ENCODE peak calls at places on chromosomes 4 and X, in four cellular contexts. S, O, T and D are unnamed samples.

GRCh38 chr4:184649971-184650855 is 675 bp downstream of the PRIMPOL start:
- DNase-seq in O (peak; percentile 65), T (no peak), S (peak; percentile 60), D (no peak)

GRCh38 chrX:125651426-125651825 is 331.8 kb downstream of the TEX13C start:
- DNase-seq in T (no peak), S (peak; percentile 69), O (no peak), D (no peak)

GRCh38 chrX:20060961-20061868 is 55.5 kb downstream of the MAP7D2 start:
- DNase-seq in O (no peak), S (no peak), T (no peak), D (no peak)

GRCh38 chrX:16712116-16712824 is at the start of gene CTPS2:
- DNase-seq in T (peak; percentile 64), S (peak; percentile 63), O (peak; percentile 48), D (peak; percentile 73)

GRCh38 chr4:93828332-93828829 is at the start of gene ATOH1:
- DNase-seq in O (no peak), T (no peak), S (peak; percentile 73), D (peak; percentile 96)

GRCh38 chr4:95095352-95095974 is 337.7 kb downstream of the BMPR1B start:
- DNase-seq in S (peak; percentile 32), T (no peak), O (peak; percentile 59), D (no peak)

GRCh38 chr4:84632092-84632491 is 49.2 kb downstream of the CDS1 start:
- DNase-seq in O (peak; percentile 85), S (no peak), T (no peak), D (no peak)

GRCh38 chrX:38514014-38514854 is 47.1 kb upstream of the TSPAN7 start:
- DNase-seq in O (no peak), T (no peak), S (no peak), D (no peak)

GRCh38 chr4:185256444-185256843 is 47.0 kb downstream of the SNX25 start:
- DNase-seq in S (peak; percentile 71), T (no peak), O (peak; percentile 77), D (no peak)

GRCh38 chr4:108337923-108338322 is 169.2 kb upstream of the LEF1 start:
- DNase-seq in T (no peak), O (peak; percentile 10), S (peak; percentile 8), D (no peak)

GRCh38 chrX:14027031-14027430 is 2.7 kb downstream of the GEMIN8 start:
- DNase-seq in T (no peak), O (peak; percentile 35), S (no peak), D (no peak)

GRCh38 chrX:38732866-38733265 is 68.4 kb upstream of the MID1IP1 start:
- DNase-seq in S (no peak), T (no peak), O (no peak), D (no peak)

GRCh38 chr4:95606739-95607138 is 58.0 kb upstream of the UNC5C start:
- DNase-seq in O (no peak), T (no peak), S (no peak), D (no peak)

GRCh38 chrX:115330498-115331138 is 41.1 kb downstream of the LUZP4 start:
- DNase-seq in S (peak; percentile 67), T (no peak), O (peak; percentile 76), D (peak; percentile 64)

GRCh38 chr4:112536123-112536522 is 20.1 kb upstream of the NEUROG2 start:
- DNase-seq in T (no peak), O (no peak), S (no peak), D (no peak)

GRCh38 chr4:112546476-112546875 is 30.5 kb upstream of the NEUROG2 start:
- DNase-seq in T (no peak), S (no peak), O (no peak), D (no peak)

DNA sequence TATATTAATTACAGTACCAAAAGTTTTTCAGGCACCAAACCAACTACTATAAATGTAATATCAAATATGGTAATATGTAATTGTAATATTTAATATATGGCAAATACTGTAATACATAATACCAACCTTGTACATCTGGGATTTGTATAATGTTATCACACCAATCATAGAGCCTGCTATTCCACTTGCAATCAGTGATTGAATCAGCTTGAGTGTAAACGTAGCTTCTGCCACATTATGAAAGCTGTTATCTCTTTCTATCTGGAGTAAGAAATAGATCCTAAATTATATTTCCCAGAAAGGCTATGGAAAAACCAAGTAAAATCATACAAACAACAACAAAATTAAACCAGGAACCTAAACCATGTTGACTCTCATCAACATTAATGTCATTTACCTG is 24.7 kb upstream of the NEUROG2 start:
- DNase-seq in T (no peak), O (no peak), S (no peak), D (no peak)
- H3K56ac ChIP-seq in T (no peak overlapping the region), O (no peak overlapping the region), S (no peak overlapping the region), D (no peak overlapping the region)

DNA sequence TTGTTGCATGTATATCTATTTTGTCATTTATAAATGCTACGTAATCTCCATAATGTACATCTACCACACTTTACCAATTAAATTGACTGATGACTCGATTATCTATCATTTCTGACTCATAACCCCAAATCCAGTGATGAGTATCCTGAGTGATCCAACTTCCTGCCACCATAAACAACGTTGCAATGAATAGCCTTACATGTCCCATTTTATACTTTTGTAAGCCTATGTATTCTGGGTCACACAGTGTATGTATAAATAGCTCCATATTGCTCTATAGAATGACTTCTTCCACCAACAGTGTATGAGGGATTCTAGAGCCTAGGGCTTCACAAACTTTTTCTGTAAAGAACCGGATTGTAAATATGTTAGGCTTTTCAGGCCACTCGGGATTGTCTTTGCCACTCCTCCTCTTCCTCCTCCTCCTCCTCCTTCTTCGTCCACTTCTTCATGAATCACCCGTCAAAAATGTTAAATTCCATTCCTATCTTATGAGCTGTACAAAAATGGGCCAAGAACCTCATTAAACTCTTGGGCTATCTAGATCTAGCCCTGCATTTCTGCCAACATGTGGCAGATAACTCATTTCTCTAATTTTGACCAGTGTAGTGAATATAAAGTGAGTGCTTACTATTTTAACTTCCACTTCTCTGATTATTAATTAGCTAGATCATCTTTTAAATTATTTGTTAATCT is 672.2 kb upstream of the AMOT start:
- DNase-seq in O (peak; percentile 37), T (no peak), S (no peak), D (no peak)
- H3K27ac ChIP-seq in O (no peak overlapping the region), T (no peak overlapping the region), S (no peak overlapping the region), D (no peak overlapping the region)

GRCh38 chr4:70660106-70660505 is 6.2 kb downstream of the JCHAIN start:
- DNase-seq in S (no peak), O (no peak), T (no peak), D (no peak)
- H3K56ac ChIP-seq in S (no peak overlapping the region), O (no peak overlapping the region), T (no peak overlapping the region), D (no peak overlapping the region)

GRCh38 chr4:78653655-78654054 is 102.1 kb downstream of the ANXA3 start:
- DNase-seq in O (peak; percentile 25), T (no peak), S (peak; percentile 21), D (no peak)

GRCh38 chr4:78659665-78660064 is 108.1 kb downstream of the ANXA3 start:
- DNase-seq in T (no peak), S (no peak), O (no peak), D (no peak)

GRCh38 chr4:78654809-78655208 is 103.2 kb downstream of the ANXA3 start:
- DNase-seq in S (no peak), O (peak; percentile 58), T (no peak), D (no peak)

GRCh38 chr4:78659264-78659663 is 107.7 kb downstream of the ANXA3 start:
- DNase-seq in S (no peak), T (no peak), O (no peak), D (no peak)

DNA sequence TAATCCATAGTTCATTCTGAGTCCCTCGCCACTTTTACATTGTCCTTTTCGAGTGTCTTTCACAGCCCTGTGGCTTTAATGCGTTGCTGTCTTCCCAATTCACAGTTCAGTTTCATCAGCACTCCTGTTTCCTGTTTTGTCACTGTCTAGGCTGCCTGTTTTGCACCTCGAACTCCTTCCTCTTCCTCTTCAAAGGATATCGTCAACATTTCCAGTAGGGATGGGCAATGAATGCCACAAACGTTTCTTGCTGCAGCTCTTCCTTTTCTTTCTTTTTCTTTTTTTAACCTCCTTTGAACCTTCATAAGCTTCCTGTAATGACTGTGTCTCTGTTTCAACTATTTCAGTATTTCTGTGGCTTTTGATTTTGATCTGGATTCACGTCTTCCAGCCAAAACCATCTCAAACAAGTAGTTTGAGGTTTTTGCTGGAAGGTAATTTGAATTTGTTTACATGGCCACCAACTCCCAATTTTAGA is 105.4 kb downstream of the ANXA3 start:
- DNase-seq in O (no peak), T (no peak), S (no peak), D (no peak)
- H3K27ac ChIP-seq in O (no peak overlapping the region), T (no peak overlapping the region), S (no peak overlapping the region), D (no peak overlapping the region)

DNA sequence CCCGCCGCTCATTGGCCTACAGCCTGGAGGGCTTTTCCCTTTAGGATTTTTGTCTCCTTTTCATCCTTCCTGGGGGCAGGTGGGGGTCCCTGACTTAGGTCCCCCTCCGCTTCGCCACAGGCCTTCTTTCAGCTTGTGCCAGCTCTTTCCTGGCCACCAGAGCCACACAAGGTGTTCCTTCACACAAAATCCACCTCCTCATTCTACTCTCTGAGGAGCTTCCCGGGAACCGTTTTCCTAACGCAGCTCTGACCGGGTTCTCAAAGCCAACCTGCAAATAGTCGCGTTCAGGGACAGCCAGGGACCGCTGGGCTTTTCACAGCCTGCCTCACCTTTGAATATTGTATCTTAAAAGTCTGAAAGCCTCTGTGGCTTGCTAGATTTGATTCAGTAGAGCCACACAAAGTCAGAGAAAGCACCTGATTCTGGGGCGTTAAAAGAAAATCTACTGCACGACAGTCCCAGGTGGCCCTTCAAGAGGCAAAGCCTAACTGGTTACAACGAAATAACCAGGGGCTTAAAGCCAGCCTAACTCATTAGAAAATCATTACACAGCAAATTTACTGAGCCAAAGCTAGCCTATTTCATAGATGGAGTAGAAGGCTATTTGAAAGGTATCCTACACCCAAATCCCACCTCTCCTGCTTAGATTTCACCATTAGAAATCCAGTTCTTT is 752 bp upstream of the GPC3 start:
- DNase-seq in T (peak; percentile 71), S (no peak), O (no peak), D (no peak)
- H3K56ac ChIP-seq in T (no peak overlapping the region), S (peak overlapping the region; percentile 49), O (no peak overlapping the region), D (no peak overlapping the region)

DNA sequence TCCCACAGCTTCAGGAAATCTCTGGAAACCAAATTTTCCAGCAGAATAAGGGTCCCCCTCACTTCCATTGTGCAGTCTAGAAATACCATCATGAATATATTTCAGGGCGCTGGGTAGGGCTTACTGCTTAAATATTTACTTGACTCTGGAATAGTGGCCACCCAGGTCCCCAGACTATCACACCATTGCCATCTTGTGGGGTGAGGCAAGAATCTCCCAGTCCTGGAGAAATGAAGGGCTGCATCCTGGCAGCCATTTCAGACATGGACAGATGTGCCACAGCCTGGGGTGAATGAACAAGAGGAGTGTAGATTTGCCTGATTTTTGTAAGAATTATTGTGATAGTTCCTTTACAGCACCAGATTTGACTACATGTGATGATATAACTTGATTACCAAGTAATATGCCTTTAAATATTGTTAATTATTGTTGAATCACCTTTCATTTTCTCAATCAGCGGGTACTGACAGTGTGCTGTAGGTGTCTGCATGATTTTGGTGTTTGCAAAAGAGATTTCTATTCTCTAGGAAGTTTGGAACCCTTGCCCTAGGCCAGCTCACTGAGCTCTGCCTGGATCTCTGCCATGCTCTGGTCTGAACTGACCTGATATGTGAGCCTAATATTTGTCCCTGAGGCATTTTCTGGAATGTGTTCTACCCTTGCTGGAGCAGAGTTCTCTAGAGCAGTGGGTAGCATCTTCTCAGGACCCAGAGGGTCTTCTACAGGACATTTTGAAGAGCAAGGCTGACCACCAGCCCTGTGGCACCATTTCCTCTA is 183.4 kb downstream of the KIT start:
- DNase-seq in O (peak; percentile 2), S (peak; percentile 39), T (no peak), D (no peak)
- H3K27ac ChIP-seq in O (no peak overlapping the region), S (no peak overlapping the region), T (no peak overlapping the region), D (no peak overlapping the region)

DNA sequence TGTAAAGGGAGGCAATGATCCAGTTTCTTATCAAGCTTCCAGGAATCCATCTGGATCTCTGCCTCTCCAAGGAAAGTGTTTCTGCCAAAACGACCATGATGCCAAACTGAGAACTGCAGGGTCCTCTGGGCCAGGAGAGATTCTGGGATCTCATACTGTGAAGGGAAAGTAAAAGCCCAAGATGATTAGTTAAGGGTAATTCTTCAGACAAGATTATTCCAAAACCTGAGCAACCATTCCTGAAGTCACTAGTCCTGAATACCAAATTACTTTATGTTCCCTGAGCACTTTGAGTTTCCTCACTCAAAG is 42.0 kb downstream of the SRPX2 start:
- DNase-seq in O (no peak), S (no peak), T (no peak), D (no peak)
- H3K56ac ChIP-seq in O (no peak overlapping the region), S (no peak overlapping the region), T (no peak overlapping the region), D (no peak overlapping the region)